ENCODE peak calls at places on chromosomes 16 and 17, in nine cellular contexts. B is heart right ventricle, Q is left lung, Z is astrocyte of the cerebellum, M is skeletal muscle cell, H is brain microvascular endothelial cell, L is left ventricle myocardium inferior, T is colonic mucosa, Y is tibial nerve. E is an unnamed sample.

GRCh38 chr17:76867578-76868175 is 527 bp upstream of the MGAT5B start:
- DNase-seq in B (no peak), H (peak), Q (no peak), Z (no peak), T (no peak), L (no peak), Y (no peak), M (peak), E (no peak)

GRCh38 chr17:4310349-4311060 is 46.7 kb upstream of the ANKFY1 start:
- DNase-seq in H (no peak), B (peak), Z (peak), Q (no peak), T (no peak), Y (no peak), L (no peak), M (no peak), E (no peak)

GRCh38 chr17:3529817-3530741 is 27.5 kb downstream of the TRPV3 start:
- DNase-seq in Z (no peak), M (no peak), H (peak), Q (no peak), T (peak), L (peak), B (peak), Y (peak), E (no peak)

GRCh38 chr17:51029568-51030463 is 90.9 kb downstream of the SPAG9 start:
- DNase-seq in Y (no peak), M (no peak), Z (no peak), B (no peak), H (no peak), Q (no peak), L (no peak), T (no peak), E (no peak)

GRCh38 chr17:50511058-50511457 is 2.8 kb downstream of the MYCBPAP start:
- DNase-seq in Y (no peak), Q (no peak), L (no peak), M (no peak), H (no peak), B (no peak), Z (no peak), T (no peak), E (no peak)

GRCh38 chr17:63445571-63446217 is 412 bp downstream of the CYB561 start:
- DNase-seq in H (no peak), L (no peak), Z (no peak), T (peak), Y (no peak), B (no peak), Q (no peak), M (no peak), E (no peak)

GRCh38 chr17:49694847-49695697 is 12.7 kb downstream of the SLC35B1 start:
- DNase-seq in Z (no peak), H (no peak), Q (no peak), M (no peak), Y (peak), T (peak), B (peak), L (peak), E (no peak)

GRCh38 chr16:89137666-89138512 is 33.7 kb upstream of the CDH15 start:
- DNase-seq in L (no peak), Z (no peak), Y (no peak), H (no peak), T (no peak), M (no peak), Q (no peak), B (no peak), E (no peak)

GRCh38 chr16:9570521-9570920 is 479.1 kb downstream of the HAPSTR1 start:
- DNase-seq in H (no peak), Y (no peak), M (no peak), B (no peak), L (no peak), Q (no peak), Z (no peak), T (no peak), E (no peak)

GRCh38 chr16:85202631-85203461 is 90.6 kb upstream of the CIBAR2 start:
- DNase-seq in L (peak), M (peak), Y (no peak), H (no peak), Q (peak), B (peak), T (peak), Z (peak), E (no peak)

GRCh38 chr16:51389881-51390280 is 238.8 kb upstream of the SALL1 start:
- DNase-seq in Q (no peak), Z (no peak), Y (no peak), L (no peak), T (no peak), H (no peak), M (no peak), B (no peak), E (no peak)

GRCh38 chr16:28189237-28189636 is 22.5 kb downstream of the XPO6 start:
- DNase-seq in M (no peak), T (peak), B (no peak), Z (no peak), H (no peak), Q (no peak), Y (no peak), L (no peak), E (no peak)

GRCh38 chr16:19168173-19169080 is at the start of gene SYT17:
- DNase-seq in H (no peak), Y (no peak), T (peak), Z (no peak), Q (peak), B (peak), L (peak), M (no peak), E (no peak)

GRCh38 chr16:11824362-11824761 is 27.0 kb downstream of the RSL1D1 start:
- DNase-seq in Y (no peak), B (peak), L (peak), Q (peak), Z (no peak), T (no peak), H (no peak), M (no peak), E (peak)

GRCh38 chr16:28494141-28494851 is at the start of gene APOBR:
- DNase-seq in Z (no peak), M (no peak), H (no peak), B (peak), Y (no peak), Q (peak), L (peak), T (peak), E (no peak)

GRCh38 chr17:39018267-39019134 is 51.3 kb upstream of the FBXO47 start:
- DNase-seq in Y (no peak), H (no peak), Z (no peak), Q (no peak), M (no peak), L (no peak), T (no peak), B (no peak), E (no peak)

GRCh38 chr17:46876353-46876887 is 25.0 kb downstream of the WNT9B start:
- DNase-seq in T (peak), Y (no peak), Z (no peak), L (no peak), M (no peak), H (no peak), Q (no peak), B (no peak), E (no peak)

GRCh38 chr17:16085066-16085699 is 85.6 kb downstream of the TTC19 start:
- DNase-seq in H (no peak), B (no peak), M (peak), L (no peak), Y (no peak), Q (no peak), Z (peak), T (no peak), E (no peak)

GRCh38 chr17:59284317-59284716 is 47.1 kb upstream of the YPEL2 start:
- DNase-seq in M (no peak), T (no peak), Y (no peak), B (no peak), Q (no peak), Z (no peak), L (no peak), H (no peak), E (no peak)

GRCh38 chr17:80862341-80862969 is 129.2 kb upstream of the CHMP6 start:
- DNase-seq in H (no peak), Z (no peak), Q (peak), M (no peak), L (no peak), B (no peak), Y (no peak), T (no peak), E (no peak)

GRCh38 chr17:58352843-58353719 is 1.1 kb upstream of the SUPT4H1 start:
- DNase-seq in Q (peak), T (no peak), H (peak), Y (no peak), B (peak), L (no peak), M (no peak), Z (peak), E (no peak)

GRCh38 chr17:31392856-31393748 is 1.6 kb downstream of the RAB11FIP4 start:
- DNase-seq in B (peak), H (no peak), Y (no peak), Z (no peak), M (no peak), L (no peak), Q (no peak), T (no peak), E (peak)

GRCh38 chr17:38464723-38465419 is 36.6 kb downstream of the ARHGAP23 start:
- DNase-seq in Q (peak), B (peak), M (peak), H (peak), T (peak), Y (peak), Z (peak), L (peak), E (peak)

GRCh38 chr17:75060434-75061054 is 13.5 kb downstream of the KCTD2 start:
- DNase-seq in Y (no peak), M (no peak), Z (no peak), Q (no peak), H (no peak), L (no peak), B (no peak), T (no peak), E (no peak)

GRCh38 chr17:35895602-35896001 is 15.4 kb upstream of the CCL5 start:
- DNase-seq in T (no peak), B (no peak), M (peak), L (no peak), Y (no peak), Q (no peak), H (peak), Z (no peak), E (no peak)

GRCh38 chr17:17153071-17153470 is 53.1 kb downstream of the PLD6 start:
- DNase-seq in M (no peak), H (no peak), Q (no peak), B (no peak), T (no peak), Z (no peak), L (no peak), Y (no peak), E (no peak)

GRCh38 chr17:44558349-44559287 is 1.3 kb downstream of the FZD2 start:
- DNase-seq in Q (no peak), L (no peak), H (no peak), B (no peak), Y (no peak), Z (no peak), M (no peak), T (no peak), E (no peak)
- H3K4me3 ChIP-seq in Q (peak), L (peak), H (peak), B (peak), Y (peak), Z (peak), M (peak), T (peak), E (peak)

GRCh38 chr16:69187891-69188451 is 1.0 kb downstream of the SNTB2 start:
- DNase-seq in B (peak), Y (peak), Q (peak), H (peak), T (peak), Z (no peak), L (peak), M (no peak), E (peak)

GRCh38 chr16:69191136-69191535 is 4.2 kb downstream of the SNTB2 start:
- DNase-seq in Q (no peak), Y (no peak), T (no peak), Z (no peak), H (no peak), B (no peak), M (no peak), L (no peak), E (peak)

GRCh38 chr16:69188716-69189115 is 1.8 kb downstream of the SNTB2 start:
- DNase-seq in M (no peak), Y (no peak), Q (no peak), T (no peak), H (peak), Z (no peak), B (no peak), L (no peak), E (peak)

GRCh38 chr16:69190046-69190588 is 3.2 kb downstream of the SNTB2 start:
- DNase-seq in T (no peak), B (no peak), M (no peak), H (no peak), Q (no peak), Y (no peak), L (no peak), Z (no peak), E (no peak)

DNA sequence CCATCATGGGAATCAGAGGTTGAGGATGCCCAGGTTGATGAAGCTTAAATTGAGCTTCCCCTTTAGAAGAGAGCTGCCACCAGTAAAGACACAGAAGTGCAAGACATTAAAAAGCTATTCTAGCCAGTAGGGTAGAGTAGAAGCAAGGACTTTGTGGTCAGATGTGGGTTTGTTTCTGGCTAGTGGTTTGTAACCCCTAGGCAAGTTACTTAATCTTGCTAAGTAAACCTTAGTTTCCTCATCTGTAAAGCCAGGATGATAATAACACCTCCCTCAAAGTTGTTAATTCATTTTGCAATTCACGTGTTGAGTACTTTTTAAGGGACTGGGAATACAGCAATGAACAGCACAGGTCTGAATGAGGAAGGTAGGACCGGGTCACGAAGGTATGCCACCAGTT is 3.6 kb downstream of the SNTB2 start:
- DNase-seq in Y (no peak), H (no peak), L (no peak), Q (no peak), Z (no peak), M (no peak), B (no peak), T (no peak), E (no peak)
- H3K4me3 ChIP-seq in Y (no peak), H (no peak), L (no peak), Q (no peak), Z (no peak), M (no peak), B (no peak), T (no peak), E (no peak)

DNA sequence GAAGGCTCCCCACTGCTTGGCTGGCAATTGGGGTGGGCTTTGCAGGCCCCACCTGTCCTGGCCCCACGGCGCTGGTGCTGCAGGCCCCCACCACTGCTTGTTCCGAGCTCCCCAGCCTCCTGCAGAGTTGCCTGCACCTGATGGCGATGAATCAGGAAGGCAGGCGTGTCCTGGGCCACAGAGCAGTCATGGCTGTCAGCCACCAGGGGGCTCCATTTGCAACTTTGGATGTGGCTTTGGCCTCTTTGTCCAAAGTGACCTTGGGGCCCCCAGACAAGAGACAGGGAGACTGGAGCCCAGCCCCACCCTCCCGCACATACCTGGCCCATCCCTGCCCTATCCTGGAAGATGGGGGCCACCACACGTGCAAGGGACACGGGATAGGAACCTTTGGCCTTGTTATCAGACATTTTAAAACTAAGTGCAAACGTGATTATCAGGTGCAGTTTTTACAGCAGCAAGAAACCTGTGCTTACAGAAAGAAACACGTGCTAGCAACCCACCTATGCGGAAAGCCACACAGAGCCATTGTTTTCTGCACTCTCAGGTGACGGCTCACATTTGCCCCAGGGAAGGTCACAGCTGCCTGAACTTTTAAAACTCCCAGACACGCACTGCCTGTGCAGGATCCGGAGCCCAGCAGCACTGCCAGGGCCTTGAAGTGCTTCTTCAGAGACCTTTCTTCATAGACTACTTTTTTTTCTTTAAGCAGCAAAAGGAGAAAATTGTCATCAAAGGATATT is at the start of gene DNASE1:
- DNase-seq in T (peak), Z (peak), B (peak), L (peak), H (peak), M (no peak), Q (peak), Y (no peak), E (peak)
- H3K4me3 ChIP-seq in T (no peak), Z (no peak), B (no peak), L (no peak), H (no peak), M (no peak), Q (no peak), Y (no peak), E (no peak)

DNA sequence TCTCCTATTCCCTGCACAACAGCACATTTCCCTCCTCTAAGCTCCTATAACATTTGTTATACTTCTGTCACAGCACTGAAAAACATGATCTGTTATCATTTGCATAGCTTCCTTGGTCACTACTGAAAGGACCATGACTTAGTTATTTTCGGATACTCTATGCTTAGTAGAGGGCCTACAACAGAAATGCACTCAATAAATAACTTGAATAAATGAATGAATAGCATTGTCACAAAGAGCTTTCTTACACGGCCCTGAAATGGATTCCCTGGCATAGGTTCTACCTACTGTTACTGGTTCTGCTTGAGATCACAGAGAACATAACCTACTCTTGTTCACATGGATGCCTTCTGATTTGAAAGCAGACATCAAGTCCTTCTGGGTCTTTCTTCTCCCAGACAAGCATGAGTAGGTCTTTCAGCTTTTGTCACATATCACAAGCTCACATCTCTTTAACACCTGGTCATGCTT is 41.6 kb downstream of the MYO1D start:
- DNase-seq in B (no peak), H (no peak), Z (no peak), T (no peak), Q (no peak), M (no peak), L (no peak), Y (no peak), E (no peak)
- H3K4me3 ChIP-seq in B (no peak), H (no peak), Z (no peak), T (no peak), Q (no peak), M (no peak), L (no peak), Y (no peak), E (no peak)

GRCh38 chr17:78124081-78124835 is 4.3 kb downstream of the TMC6 start:
- DNase-seq in Z (no peak), T (no peak), Q (no peak), M (no peak), Y (no peak), L (no peak), B (no peak), H (no peak), E (no peak)
- H3K4me3 ChIP-seq in Z (no peak), T (no peak), Q (no peak), M (no peak), Y (no peak), L (peak), B (no peak), H (no peak), E (no peak)

DNA sequence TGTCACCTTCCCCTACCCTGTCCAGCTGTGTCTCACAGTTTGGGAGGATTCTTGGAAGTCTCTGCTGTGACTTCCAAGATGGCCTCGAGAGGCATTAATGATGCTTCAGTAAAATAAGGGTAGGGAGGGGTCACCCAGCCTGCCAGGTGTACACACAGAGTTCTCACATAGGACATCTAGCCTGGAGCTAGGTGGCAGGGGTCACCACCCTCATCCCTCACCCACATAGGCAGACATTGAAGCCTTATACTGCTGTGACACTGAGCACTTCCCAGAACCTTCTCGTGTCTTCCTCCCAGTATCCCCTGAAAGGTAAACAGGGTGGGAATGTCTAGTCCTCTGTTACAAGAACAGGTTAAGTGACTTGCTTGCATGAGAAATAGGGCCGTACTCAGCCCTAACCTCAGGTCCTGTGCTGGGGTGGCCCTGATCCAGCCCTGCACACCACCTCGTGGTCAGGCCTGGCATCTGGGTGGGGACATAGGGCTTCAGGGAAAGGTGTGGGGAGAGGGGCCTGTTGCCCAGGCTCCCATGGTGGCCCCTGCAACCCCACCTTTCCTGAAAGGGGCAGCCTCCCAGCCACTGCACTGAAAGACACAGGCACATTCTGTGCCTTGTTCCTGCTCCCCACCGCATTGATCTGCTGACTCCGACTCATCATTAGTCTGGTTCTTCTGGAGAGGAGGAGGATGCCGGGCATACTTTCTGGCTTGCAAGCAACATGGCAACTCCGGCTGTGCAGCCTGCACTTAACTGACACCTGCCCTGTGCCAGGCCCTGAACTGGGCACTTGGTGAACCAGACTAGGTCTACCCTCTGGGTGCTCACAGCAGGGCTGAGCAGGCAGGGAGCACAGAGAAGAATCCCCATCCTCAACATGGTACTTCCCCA is 3.6 kb upstream of the MMP15 start:
- DNase-seq in H (peak), L (peak), T (no peak), M (no peak), B (no peak), Q (no peak), Z (no peak), Y (no peak), E (no peak)
- H3K4me3 ChIP-seq in H (no peak), L (no peak), T (no peak), M (no peak), B (no peak), Q (no peak), Z (no peak), Y (no peak), E (no peak)

DNA sequence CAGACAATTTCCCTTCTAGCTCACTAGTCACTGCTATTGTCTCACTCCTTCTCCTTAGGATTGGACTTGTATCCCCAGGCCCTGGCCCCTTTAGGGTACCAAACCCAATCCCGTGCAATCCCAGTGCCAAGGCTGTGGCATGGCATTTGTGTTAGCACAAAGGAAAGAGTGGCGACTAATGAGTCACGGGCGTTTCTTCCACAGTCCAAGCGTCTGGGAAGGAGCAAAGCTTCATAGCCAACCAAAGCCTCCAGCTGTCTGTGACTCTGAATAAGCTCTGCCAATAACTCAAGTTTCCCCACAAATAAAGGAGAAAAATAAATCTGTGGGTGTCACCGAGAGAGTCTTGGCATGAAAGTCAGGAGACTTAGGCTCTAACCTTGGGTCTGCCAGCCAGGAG is 54.7 kb upstream of the COX10 start:
- DNase-seq in T (no peak), B (no peak), H (no peak), L (no peak), Y (no peak), Z (peak), Q (no peak), M (no peak), E (no peak)
- H3K4me3 ChIP-seq in T (no peak), B (no peak), H (no peak), L (no peak), Y (no peak), Z (no peak), Q (no peak), M (no peak), E (no peak)